ENCODE peak calls at places on chromosomes 12 and 14, in eight cellular contexts. W, T, F, M, Y, K, J and O are unnamed samples.

GRCh38 chr12:121719926-121720414 is 7.4 kb downstream of the TMEM120B start:
- DNase-seq in W (no peak), T (no peak), F (no peak), M (no peak), Y (peak), K (no peak), J (no peak), O (no peak)

GRCh38 chr12:45273717-45274271 is 57.9 kb downstream of the ANO6 start:
- DNase-seq in W (peak), T (no peak), F (peak), M (no peak), Y (peak), K (no peak), J (no peak), O (peak)

GRCh38 chr14:20332386-20332945 is 613 bp downstream of the CCNB1IP1 start:
- DNase-seq in W (no peak), T (no peak), F (no peak), M (no peak), Y (no peak), K (no peak), J (no peak), O (no peak)

GRCh38 chr12:59158681-59159080 is 238.4 kb upstream of the LRIG3 start:
- DNase-seq in W (no peak), T (no peak), F (no peak), M (no peak), Y (no peak), K (no peak), J (no peak), O (no peak)

GRCh38 chr14:42047421-42048045 is 440.9 kb downstream of the LRFN5 start:
- DNase-seq in W (no peak), T (no peak), F (no peak), M (no peak), Y (no peak), K (no peak), J (peak), O (no peak)

GRCh38 chr14:64720190-64720589 is 16.0 kb downstream of the PLEKHG3 start:
- DNase-seq in W (peak), T (no peak), F (no peak), M (no peak), Y (peak), K (no peak), J (no peak), O (peak)

GRCh38 chr12:76927170-76927784 is 48.5 kb upstream of the CSRP2 start:
- DNase-seq in W (no peak), T (peak), F (no peak), M (peak), Y (no peak), K (no peak), J (peak), O (no peak)

GRCh38 chr12:112525426-112525809 is 106.7 kb downstream of the PTPN11 start:
- DNase-seq in W (no peak), T (no peak), F (no peak), M (no peak), Y (no peak), K (no peak), J (no peak), O (no peak)

GRCh38 chr14:58709949-58710348 is 72.2 kb downstream of the DACT1 start:
- DNase-seq in W (no peak), T (no peak), F (no peak), M (no peak), Y (no peak), K (no peak), J (no peak), O (no peak)

GRCh38 chr14:91350483-91350812 is 67.2 kb downstream of the CCDC88C start:
- DNase-seq in W (no peak), T (no peak), F (no peak), M (no peak), Y (no peak), K (no peak), J (no peak), O (no peak)

GRCh38 chr12:7131502-7131866 is 1.3 kb downstream of the CLSTN3 start:
- DNase-seq in W (no peak), T (no peak), F (no peak), M (peak), Y (no peak), K (no peak), J (peak), O (no peak)

GRCh38 chr14:59299731-59300130 is 111.3 kb downstream of the DAAM1 start:
- DNase-seq in W (no peak), T (no peak), F (no peak), M (no peak), Y (no peak), K (no peak), J (no peak), O (no peak)

GRCh38 chr12:116563262-116563661 is 4.1 kb downstream of the MAP1LC3B2 start:
- DNase-seq in W (no peak), T (no peak), F (no peak), M (no peak), Y (no peak), K (no peak), J (no peak), O (no peak)

GRCh38 chr14:105909046-105909827 is 382.9 kb downstream of the TMEM121 start:
- DNase-seq in W (no peak), T (no peak), F (no peak), M (no peak), Y (no peak), K (no peak), J (no peak), O (no peak)

GRCh38 chr14:101088395-101088667 is 184.8 kb upstream of the RTL1 start:
- DNase-seq in W (peak), T (no peak), F (no peak), M (no peak), Y (no peak), K (no peak), J (no peak), O (peak)

GRCh38 chr12:42143401-42144173 is 1.1 kb downstream of the GXYLT1 start:
- DNase-seq in W (no peak), T (no peak), F (no peak), M (no peak), Y (no peak), K (no peak), J (peak), O (no peak)

GRCh38 chr12:56160160-56160763 is 2.1 kb downstream of the MYL6 start:
- DNase-seq in W (no peak), T (no peak), F (no peak), M (peak), Y (peak), K (peak), J (peak), O (no peak)

GRCh38 chr14:91482278-91483023 is 27.7 kb downstream of the PPP4R3A start:
- DNase-seq in W (no peak), T (no peak), F (no peak), M (no peak), Y (no peak), K (no peak), J (peak), O (no peak)

GRCh38 chr14:90819734-90820393 is 3.6 kb upstream of the TTC7B start:
- DNase-seq in W (no peak), T (no peak), F (no peak), M (no peak), Y (no peak), K (no peak), J (no peak), O (no peak)

GRCh38 chr14:79543966-79544365 is 667.3 kb downstream of the DIO2 start:
- DNase-seq in W (no peak), T (no peak), F (no peak), M (no peak), Y (no peak), K (no peak), J (no peak), O (no peak)

GRCh38 chr14:102086346-102086971 is 385 bp downstream of the HSP90AA1 start:
- DNase-seq in W (no peak), T (peak), F (no peak), M (peak), Y (no peak), K (peak), J (peak), O (peak)

GRCh38 chr14:22475381-22475780 is 113.6 kb downstream of the DAD1 start:
- DNase-seq in W (no peak), T (no peak), F (no peak), M (no peak), Y (no peak), K (no peak), J (no peak), O (no peak)

GRCh38 chr12:121364657-121365265 is 12.6 kb upstream of the ANAPC5 start:
- DNase-seq in W (no peak), T (no peak), F (no peak), M (no peak), Y (no peak), K (no peak), J (peak), O (no peak)

GRCh38 chr12:131570596-131570995 is 140.3 kb upstream of the SFSWAP start:
- DNase-seq in W (no peak), T (no peak), F (no peak), M (no peak), Y (no peak), K (no peak), J (no peak), O (no peak)

GRCh38 chr14:51448831-51449665 is 202.7 kb upstream of the FRMD6 start:
- DNase-seq in W (no peak), T (no peak), F (no peak), M (no peak), Y (no peak), K (no peak), J (no peak), O (no peak)

GRCh38 chr14:92253381-92253894 is 69.5 kb upstream of the SLC24A4 start:
- DNase-seq in W (no peak), T (no peak), F (no peak), M (no peak), Y (no peak), K (no peak), J (no peak), O (no peak)

GRCh38 chr12:26937443-26937862 is 328 bp downstream of the INTS13 start:
- DNase-seq in W (no peak), T (no peak), F (no peak), M (no peak), Y (no peak), K (no peak), J (no peak), O (no peak)

GRCh38 chr12:28137414-28137813 is 52.8 kb upstream of the CCDC91 start:
- DNase-seq in W (no peak), T (no peak), F (no peak), M (no peak), Y (no peak), K (no peak), J (no peak), O (no peak)